ENCODE peak calls at places on chromosome 18, in four cellular contexts. N is Karpas-422; O is PC-3; E is CD4-positive, CD25-positive, alpha-beta regulatory T cell. R is an unnamed sample.

GRCh38 chr18:11522992-11523391 is 86.4 kb upstream of the SLC35G4 start:
- DNase-seq in N (no peak), E (no peak), O (no peak), R (no peak)

GRCh38 chr18:2850816-2851215 is 4.0 kb downstream of the EMILIN2 start:
- DNase-seq in N (no peak), O (no peak), E (no peak), R (no peak)

GRCh38 chr18:48799724-48800315 is 150.9 kb downstream of the SMAD7 start:
- DNase-seq in E (no peak), O (no peak), N (no peak), R (no peak)

GRCh38 chr18:79354350-79354749 is 41.4 kb upstream of the NFATC1 start:
- DNase-seq in N (peak; percentile 85), O (no peak), E (no peak), R (no peak)

GRCh38 chr18:3095921-3096320 is 83.0 kb upstream of the LPIN2 start:
- DNase-seq in O (no peak), N (no peak), E (no peak), R (no peak)

GRCh38 chr18:12458761-12459160 is 51.0 kb downstream of the PRELID3A start:
- DNase-seq in N (no peak), E (no peak), O (no peak), R (no peak)

GRCh38 chr18:63188063-63188462 is 131.5 kb downstream of the BCL2 start:
- DNase-seq in O (no peak), N (peak; percentile 45), E (no peak), R (no peak)

GRCh38 chr18:5582054-5582453 is 38.3 kb upstream of the EPB41L3 start:
- DNase-seq in E (no peak), N (no peak), O (no peak), R (no peak)

GRCh38 chr18:48922801-48923730 is 27.7 kb downstream of the SMAD7 start:
- DNase-seq in N (no peak), E (no peak), O (peak; percentile 38), R (no peak)

R was measured in T-cell.